ENCODE peak calls at places on chromosomes 6 and 20, in eight cellular contexts. Z, M, J, H, O, Q, P and I are unnamed samples.

GRCh38 chr6:121510568-121511177 is 75.2 kb downstream of the GJA1 start:
- DNase-seq in O (no peak), J (peak), H (no peak), P (no peak), Q (no peak), Z (no peak), M (no peak), I (no peak)

GRCh38 chr6:170036916-170037315 is 254.0 kb downstream of the DLL1 start:
- DNase-seq in Q (peak), J (no peak), O (no peak), Z (no peak), H (peak), P (peak), M (no peak), I (no peak)

GRCh38 chr6:21953831-21954801 is 342.7 kb downstream of the PRL start:
- DNase-seq in H (no peak), Q (peak), Z (no peak), J (peak), O (no peak), P (no peak), M (peak), I (no peak)

GRCh38 chr6:98644063-98644462 is 190.3 kb upstream of the POU3F2 start:
- DNase-seq in H (no peak), Q (no peak), P (no peak), O (no peak), J (no peak), Z (no peak), M (no peak), I (no peak)

GRCh38 chr6:147821266-147821665 is 312.8 kb downstream of the SAMD5 start:
- DNase-seq in H (no peak), O (no peak), J (no peak), Q (no peak), M (no peak), Z (no peak), P (no peak), I (no peak)

GRCh38 chr6:152428126-152428525 is 209.0 kb downstream of the SYNE1 start:
- DNase-seq in Z (no peak), Q (no peak), M (no peak), O (no peak), J (no peak), P (no peak), H (no peak), I (no peak)

GRCh38 chr6:134379086-134379485 is 61.2 kb upstream of the SGK1 start:
- DNase-seq in O (no peak), J (peak), P (no peak), M (no peak), H (no peak), Z (peak), Q (peak), I (no peak)

GRCh38 chr6:145247677-145248419 is 487.5 kb downstream of the EPM2A start:
- DNase-seq in H (no peak), Q (no peak), J (peak), M (peak), P (no peak), O (no peak), Z (no peak), I (no peak)

GRCh38 chr6:141541766-141542324 is 590.9 kb upstream of the GJE1 start:
- DNase-seq in Q (no peak), H (no peak), O (no peak), P (no peak), M (peak), J (peak), Z (no peak), I (no peak)

GRCh38 chr6:25250878-25251277 is 28.3 kb upstream of the CARMIL1 start:
- DNase-seq in Q (no peak), M (peak), H (no peak), P (no peak), J (peak), O (peak), Z (no peak), I (no peak)

GRCh38 chr6:34585512-34586045 is 29.4 kb upstream of the SPDEF start:
- DNase-seq in O (no peak), J (no peak), Q (no peak), P (no peak), Z (no peak), H (no peak), M (peak), I (peak)

GRCh38 chr6:133707456-133707855 is 181.5 kb upstream of the TCF21 start:
- DNase-seq in M (peak), O (peak), J (no peak), Q (no peak), Z (no peak), P (no peak), H (no peak), I (peak)

GRCh38 chr6:156279306-156279969 is 497.7 kb upstream of the ARID1B start:
- DNase-seq in P (no peak), J (no peak), Q (peak), M (no peak), O (peak), H (no peak), Z (no peak), I (no peak)

GRCh38 chr20:50518270-50518721 is 8.1 kb downstream of the PTPN1 start:
- DNase-seq in O (no peak), Q (no peak), P (no peak), Z (no peak), J (peak), H (no peak), M (peak), I (no peak)

GRCh38 chr20:33437141-33437911 is 6.2 kb downstream of the SNTA1 start:
- DNase-seq in P (no peak), O (no peak), Q (no peak), H (no peak), J (no peak), Z (no peak), M (peak), I (no peak)

GRCh38 chr6:54267798-54268197 is 40.4 kb upstream of the TINAG start:
- DNase-seq in J (peak), O (peak), Q (peak), P (no peak), H (no peak), Z (no peak), M (peak), I (no peak)

GRCh38 chr6:129517288-129517687 is 192.7 kb downstream of the ARHGAP18 start:
- DNase-seq in P (no peak), Q (no peak), J (no peak), O (no peak), M (peak), Z (no peak), H (no peak), I (no peak)

GRCh38 chr6:43009124-43009523 is 4.6 kb downstream of the MEA1 start:
- DNase-seq in H (no peak), O (no peak), M (peak), J (peak), Z (no peak), P (no peak), Q (no peak), I (no peak)

GRCh38 chr6:69138893-69139494 is 503.9 kb downstream of the ADGRB3 start:
- DNase-seq in O (no peak), Z (no peak), P (no peak), H (no peak), M (no peak), J (no peak), Q (no peak), I (no peak)

GRCh38 chr6:11710221-11710836 is 68.3 kb downstream of the ADTRP start:
- DNase-seq in H (no peak), Q (no peak), Z (no peak), P (no peak), O (no peak), J (no peak), M (no peak), I (no peak)

GRCh38 chr6:1322206-1322605 is 10.3 kb downstream of the FOXQ1 start:
- DNase-seq in J (no peak), H (no peak), M (no peak), P (no peak), Q (no peak), O (no peak), Z (no peak), I (no peak)

GRCh38 chr20:64144144-64144912 is 19.9 kb upstream of the MYT1 start:
- DNase-seq in Q (no peak), H (peak), J (no peak), Z (peak), M (no peak), O (no peak), P (no peak), I (no peak)

GRCh38 chr20:13788167-13788834 is 3.5 kb downstream of the NDUFAF5 start:
- DNase-seq in O (peak), Q (peak), Z (no peak), M (peak), J (peak), H (no peak), P (no peak), I (no peak)

GRCh38 chr6:52087498-52087999 is at the start of gene PKHD1:
- DNase-seq in Q (peak), O (no peak), M (peak), Z (no peak), J (peak), H (no peak), P (no peak), I (no peak)

GRCh38 chr6:35343835-35344550 is 1.6 kb downstream of the PPARD start:
- DNase-seq in J (no peak), M (no peak), H (no peak), P (no peak), Q (no peak), Z (no peak), O (no peak), I (no peak)

GRCh38 chr6:156107514-156108150 is 652.0 kb upstream of the NOX3 start:
- DNase-seq in Q (no peak), M (no peak), J (no peak), H (no peak), O (no peak), P (no peak), Z (no peak), I (no peak)

GRCh38 chr6:77124604-77125003 is 338.7 kb downstream of the HTR1B start:
- DNase-seq in M (peak), H (no peak), Q (no peak), P (no peak), J (peak), Z (no peak), O (no peak), I (no peak)

GRCh38 chr6:154614101-154614500 is 103.6 kb upstream of the CNKSR3 start:
- DNase-seq in M (peak), Z (no peak), Q (no peak), H (no peak), P (no peak), J (no peak), O (no peak), I (no peak)

GRCh38 chr20:37543828-37544227 is 16.2 kb upstream of the BLCAP start:
- DNase-seq in H (no peak), Z (no peak), Q (no peak), J (peak), M (peak), P (no peak), O (no peak), I (no peak)

GRCh38 chr20:4545526-4545925 is 176.2 kb upstream of the PRND start:
- DNase-seq in Z (no peak), O (no peak), Q (no peak), P (no peak), J (no peak), M (peak), H (no peak), I (no peak)

GRCh38 chr20:25065625-25066338 is 7.8 kb upstream of the ACSS1 start:
- DNase-seq in Z (no peak), O (peak), J (peak), H (peak), M (peak), P (peak), Q (peak), I (peak)

GRCh38 chr20:57332105-57333089 is 2.8 kb downstream of the SPO11 start:
- DNase-seq in J (peak), P (no peak), Q (no peak), H (no peak), M (no peak), O (peak), Z (no peak), I (no peak)
- TF ChIP-seq CTCF in J (peak), P (no peak), Q (no peak), H (no peak), M (no peak), O (peak), Z (no peak), I (no peak)

GRCh38 chr6:6842301-6842700 is 253.8 kb downstream of the LY86 start:
- DNase-seq in M (no peak), Z (no peak), Q (no peak), H (no peak), O (no peak), J (no peak), P (no peak), I (no peak)

GRCh38 chr6:6843057-6843627 is 254.6 kb downstream of the LY86 start:
- DNase-seq in H (no peak), O (no peak), P (no peak), Q (no peak), M (peak), Z (no peak), J (peak), I (no peak)

GRCh38 chr6:6840831-6841263 is 252.3 kb downstream of the LY86 start:
- DNase-seq in J (no peak), Q (no peak), P (no peak), O (no peak), H (no peak), M (no peak), Z (no peak), I (no peak)

GRCh38 chr6:6843777-6844176 is 255.3 kb downstream of the LY86 start:
- DNase-seq in M (no peak), O (no peak), Q (no peak), P (no peak), J (no peak), Z (no peak), H (no peak), I (no peak)

DNA sequence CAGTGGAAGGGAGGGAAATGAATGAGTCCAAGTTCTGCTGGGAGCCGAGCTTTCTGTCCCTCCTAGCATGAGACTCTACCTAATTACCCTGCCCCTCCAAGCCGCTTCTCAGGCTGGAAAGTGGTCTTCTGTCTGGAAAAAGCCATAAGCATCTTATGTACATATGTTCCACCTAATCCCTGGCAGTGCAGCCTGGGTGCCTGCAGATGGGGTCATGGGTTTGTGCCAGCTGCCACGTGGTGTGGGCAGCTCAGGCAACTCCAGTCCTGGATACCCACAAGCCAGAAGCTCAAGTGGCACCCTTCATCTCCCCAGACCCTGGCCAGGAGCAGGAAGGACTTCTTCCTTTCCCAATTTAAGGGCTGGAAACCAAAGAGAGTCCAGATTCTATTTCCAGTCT is 253.1 kb downstream of the LY86 start:
- DNase-seq in O (no peak), Q (no peak), P (no peak), J (no peak), H (no peak), M (no peak), Z (no peak), I (no peak)
- TF ChIP-seq CTCF in O (no peak), Q (no peak), P (no peak), J (no peak), H (no peak), M (no peak), Z (no peak), I (no peak)

GRCh38 chr6:146289816-146290588 is 253.6 kb upstream of the RAB32 start:
- DNase-seq in J (peak), H (no peak), O (no peak), M (peak), P (no peak), Q (no peak), Z (no peak), I (peak)

GRCh38 chr6:146292506-146292905 is 251.1 kb upstream of the RAB32 start:
- DNase-seq in M (no peak), Z (no peak), O (no peak), P (no peak), H (no peak), J (no peak), Q (no peak), I (no peak)

GRCh38 chr6:146286976-146287375 is 256.7 kb upstream of the RAB32 start:
- DNase-seq in H (no peak), P (no peak), M (peak), Q (no peak), O (no peak), J (no peak), Z (no peak), I (no peak)

GRCh38 chr6:146287691-146288369 is 255.8 kb upstream of the RAB32 start:
- DNase-seq in M (peak), Z (no peak), J (no peak), O (no peak), H (no peak), Q (no peak), P (no peak), I (peak)

GRCh38 chr6:146290589-146290901 is 253.1 kb upstream of the RAB32 start:
- DNase-seq in H (no peak), M (no peak), Z (no peak), P (no peak), O (no peak), Q (no peak), J (no peak), I (no peak)
- TF ChIP-seq CTCF in H (no peak), M (no peak), Z (no peak), P (no peak), O (no peak), Q (no peak), J (no peak), I (no peak)

GRCh38 chr6:123747515-123747914 is 56.1 kb upstream of the NKAIN2 start:
- DNase-seq in P (no peak), O (no peak), M (no peak), Z (no peak), J (no peak), Q (no peak), H (no peak), I (no peak)
- TF ChIP-seq CTCF in P (no peak), O (no peak), M (no peak), Z (no peak), J (no peak), Q (no peak), H (no peak), I (no peak)

GRCh38 chr6:106084973-106085686 is 1.0 kb upstream of the PRDM1 start:
- DNase-seq in J (peak), Q (no peak), H (no peak), M (peak), Z (no peak), P (no peak), O (peak), I (no peak)

GRCh38 chr6:106082735-106083398 is 3.3 kb upstream of the PRDM1 start:
- DNase-seq in M (peak), O (no peak), Q (no peak), P (no peak), J (peak), H (no peak), Z (no peak), I (no peak)

GRCh38 chr6:106085687-106085983 is 501 bp upstream of the PRDM1 start:
- DNase-seq in Q (no peak), O (no peak), M (no peak), Z (no peak), P (no peak), H (no peak), J (no peak), I (no peak)

GRCh38 chr6:106083618-106084017 is 2.5 kb upstream of the PRDM1 start:
- DNase-seq in Z (no peak), Q (no peak), H (no peak), M (no peak), J (no peak), P (no peak), O (peak), I (no peak)

GRCh38 chr6:106084106-106084963 is 1.8 kb upstream of the PRDM1 start:
- DNase-seq in O (peak), M (peak), J (peak), P (no peak), Z (no peak), H (no peak), Q (peak), I (peak)
- TF ChIP-seq CTCF in O (peak), M (peak), J (peak), P (peak), Z (peak), H (peak), Q (peak), I (peak)

DNA sequence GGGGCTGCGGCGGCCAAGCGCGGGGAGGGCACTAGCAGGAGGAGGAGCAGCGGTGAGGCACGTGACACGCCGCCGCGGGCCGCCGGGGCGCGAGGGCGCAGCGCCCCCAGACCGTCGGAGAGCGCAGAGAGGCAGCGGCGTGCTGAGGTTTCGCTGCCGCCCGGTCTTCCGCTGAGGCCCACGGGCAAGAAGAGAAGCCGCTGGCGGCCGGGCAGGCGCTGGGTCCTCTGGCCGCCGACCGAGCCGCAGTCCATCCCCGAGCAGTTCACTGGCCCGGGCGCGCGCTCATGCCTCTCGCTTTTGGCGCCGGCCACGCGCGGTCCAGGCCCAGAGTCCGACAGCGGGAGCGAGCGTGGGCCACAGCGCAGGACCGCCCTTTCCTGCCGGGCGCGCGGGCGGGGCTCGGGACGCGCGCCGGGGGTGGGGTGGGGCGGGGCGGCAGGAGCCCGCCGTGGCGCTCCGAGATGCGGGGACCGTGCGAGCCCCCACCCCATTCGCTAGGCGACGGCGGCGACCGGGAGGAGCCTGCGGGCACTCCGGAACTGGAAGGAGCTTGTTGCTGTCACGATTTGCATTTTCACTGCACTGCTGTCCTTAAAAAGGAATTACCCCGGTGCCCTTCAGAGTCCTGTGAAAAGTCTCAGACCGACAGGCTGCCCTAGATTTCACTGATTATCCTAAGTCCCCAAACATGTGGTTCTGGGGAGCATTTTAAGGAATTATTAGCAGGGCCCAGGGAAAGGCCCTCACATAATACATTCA is at the start of gene MCUR1:
- DNase-seq in H (peak), Z (peak), P (peak), M (peak), O (peak), Q (peak), J (peak), I (peak)
- TF ChIP-seq CTCF in H (peak), Z (peak), P (peak), M (no peak), O (peak), Q (no peak), J (peak), I (peak)

GRCh38 chr6:290111-290932 is 2.0 kb upstream of the DUSP22 start:
- DNase-seq in Q (no peak), Z (no peak), H (peak), O (no peak), J (no peak), P (no peak), M (no peak), I (no peak)
- TF ChIP-seq CTCF in Q (no peak), Z (no peak), H (no peak), O (no peak), J (no peak), P (no peak), M (no peak), I (no peak)